ENCODE peak calls at places on chromosome 9, in six cellular contexts. Q is CD8-positive, alpha-beta T cell; R is Peyer's patch; T is activated naive CD4-positive, alpha-beta T cell treated with anti-CD3 and anti-CD28 coated beads, Interleukin-2, amount 50 U/mL, for 72 hours; N is hypothalamus; W is HEK293T. Y is an unnamed sample.

GRCh38 chr9:113620377-113621161 is 157.0 kb downstream of the RGS3 start:
- DNase-seq in R (peak; percentile 52), N (peak; percentile 42), W (peak; percentile 66), T (peak; percentile 82), Q (no peak), Y (no peak)

GRCh38 chr9:89277454-89277853 is 33.5 kb upstream of the CKS2 start:
- DNase-seq in N (no peak), W (no peak), R (no peak), Q (no peak), T (no peak), Y (peak; percentile 86)

GRCh38 chr9:2962471-2963172 is 118.7 kb upstream of the PUM3 start:
- DNase-seq in T (no peak), R (no peak), W (no peak), N (no peak), Q (no peak), Y (no peak)

GRCh38 chr9:136726631-136727191 is 14.3 kb downstream of the DIPK1B start:
- DNase-seq in R (peak; percentile 61), N (no peak), Q (peak; percentile 32), W (peak; percentile 51), T (no peak), Y (peak; percentile 82)

GRCh38 chr9:21995652-21996275 is 1.2 kb downstream of the CDKN2B-AS1 start:
- DNase-seq in R (peak; percentile 80), W (no peak), N (no peak), Q (no peak), T (no peak), Y (peak; percentile 63)

GRCh38 chr9:97430316-97430715 is 18.4 kb downstream of the TDRD7 start:
- DNase-seq in N (no peak), R (no peak), Q (no peak), T (no peak), W (no peak), Y (no peak)

GRCh38 chr9:33220681-33221567 is 19.0 kb upstream of the SPINK4 start:
- DNase-seq in N (no peak), Q (no peak), R (no peak), W (no peak), T (no peak), Y (no peak)

GRCh38 chr9:104575451-104575850 is 6.5 kb downstream of the OR13C8 start:
- DNase-seq in N (no peak), T (no peak), R (no peak), W (no peak), Q (no peak), Y (no peak)

GRCh38 chr9:97906236-97906831 is 16.0 kb downstream of the TRMO start:
- DNase-seq in N (peak; percentile 10), R (no peak), T (peak; percentile 62), Q (no peak), W (no peak), Y (peak; percentile 63)

GRCh38 chr9:123796073-123796472 is 133.9 kb downstream of the DENND1A start:
- DNase-seq in W (no peak), Q (no peak), N (no peak), T (no peak), R (no peak), Y (peak; percentile 53)

GRCh38 chr9:11973511-11973910 is 719.7 kb upstream of the TYRP1 start:
- DNase-seq in T (no peak), W (no peak), N (no peak), R (no peak), Q (no peak), Y (no peak)

GRCh38 chr9:108040783-108041182 is 551.2 kb upstream of the KLF4 start:
- DNase-seq in N (no peak), T (no peak), W (no peak), R (no peak), Q (no peak), Y (no peak)

GRCh38 chr9:6645153-6646027 is at the start of gene GLDC:
- DNase-seq in R (peak; percentile 56), N (peak; percentile 25), W (peak; percentile 83), T (no peak), Q (no peak), Y (no peak)

GRCh38 chr9:136829981-136830885 is 12.0 kb upstream of the AJM1 start:
- DNase-seq in T (peak; percentile 49), R (no peak), N (no peak), W (no peak), Q (no peak), Y (no peak)

GRCh38 chr9:91740713-91741112 is 209.3 kb downstream of the ROR2 start:
- DNase-seq in Q (no peak), W (no peak), T (no peak), N (no peak), R (no peak), Y (no peak)

GRCh38 chr9:82170871-82171270 is 182.3 kb downstream of the SPATA31D1 start:
- DNase-seq in R (no peak), T (no peak), Q (no peak), N (no peak), W (no peak), Y (no peak)

GRCh38 chr9:90956026-90956810 is 154.6 kb downstream of the SYK start:
- DNase-seq in R (no peak), W (no peak), Q (no peak), N (no peak), T (no peak), Y (no peak)

GRCh38 chr9:2286306-2286705 is 271.2 kb downstream of the SMARCA2 start:
- DNase-seq in R (no peak), N (no peak), W (no peak), Q (no peak), T (no peak), Y (no peak)

GRCh38 chr9:79408617-79409016 is 163.1 kb upstream of the TLE4 start:
- DNase-seq in W (no peak), N (no peak), T (no peak), R (no peak), Q (no peak), Y (no peak)

GRCh38 chr9:88005146-88005750 is 30.9 kb upstream of the CDK20 start:
- DNase-seq in T (no peak), R (no peak), N (no peak), Q (no peak), W (no peak), Y (no peak)

GRCh38 chr9:125341566-125341965 is 79.9 kb downstream of the GAPVD1 start:
- DNase-seq in W (no peak), R (no peak), Q (no peak), T (no peak), N (no peak), Y (no peak)

GRCh38 chr9:127163409-127163808 is 41.0 kb upstream of the ANGPTL2 start:
- DNase-seq in R (no peak), T (no peak), Q (no peak), W (no peak), N (peak; percentile 32), Y (no peak)

GRCh38 chr9:108162664-108163063 is 673.1 kb upstream of the KLF4 start:
- DNase-seq in Q (no peak), T (no peak), R (no peak), N (no peak), W (no peak), Y (no peak)

GRCh38 chr9:124206391-124206790 is 51.4 kb upstream of the NEK6 start:
- DNase-seq in T (no peak), W (no peak), Q (no peak), N (no peak), R (no peak), Y (no peak)

GRCh38 chr9:38083858-38084555 is 15.0 kb upstream of the SHB start:
- DNase-seq in N (no peak), Q (no peak), W (no peak), R (no peak), T (no peak), Y (no peak)

GRCh38 chr9:74285075-74285474 is 212.1 kb upstream of the RORB start:
- DNase-seq in Q (no peak), T (no peak), N (no peak), W (peak; percentile 14), R (no peak), Y (no peak)

GRCh38 chr9:83034026-83034425 is 28.9 kb downstream of the RASEF start:
- DNase-seq in N (no peak), W (no peak), T (no peak), Q (no peak), R (no peak), Y (no peak)

GRCh38 chr9:131237931-131238401 is 38.3 kb downstream of the FAM78A start:
- DNase-seq in Q (peak; percentile 76), T (peak; percentile 88), W (no peak), N (peak; percentile 23), R (peak; percentile 72), Y (peak; percentile 17)

Y was measured in OCI-M1.